ENCODE peak calls at places on chromosomes 5 and 9, in four cellular contexts. S is HepG2, M is sigmoid colon, G is suprapubic skin. K is an unnamed sample.
A peak's percentile ranks its signal among the peaks of the same experiment; 100 is the strongest.

GRCh38 chr5:179875741-179876667 is 17.4 kb upstream of the MRNIP start:
- DNase-seq in S (no peak), M (no peak), G (no peak), K (peak; percentile 66)

GRCh38 chr5:143879646-143880045 is 67.7 kb downstream of the HMHB1 start:
- DNase-seq in S (peak; percentile 5), M (no peak), G (no peak), K (no peak)

GRCh38 chr9:93188426-93189368 is 4.8 kb downstream of the WNK2 start:
- DNase-seq in S (no peak), M (no peak), G (no peak), K (no peak)

GRCh38 chr5:9121597-9121996 is 424.3 kb downstream of the SEMA5A start:
- DNase-seq in S (no peak), M (no peak), G (no peak), K (no peak)

GRCh38 chr5:123496892-123497291 is 15.1 kb upstream of the CSNK1G3 start:
- DNase-seq in S (no peak), M (no peak), G (no peak), K (no peak)

GRCh38 chr5:102910240-102911226 is 155.4 kb downstream of the PAM start:
- DNase-seq in S (no peak), M (no peak), G (no peak), K (no peak)

GRCh38 chr5:9361835-9362234 is 184.0 kb downstream of the SEMA5A start:
- DNase-seq in S (peak; percentile 54), M (no peak), G (no peak), K (no peak)

GRCh38 chr9:131039129-131039954 is 30.4 kb downstream of the LAMC3 start:
- DNase-seq in S (no peak), M (peak; percentile 56), G (no peak), K (no peak)

GRCh38 chr5:125700380-125700856 is 722.8 kb upstream of the GRAMD2B start:
- DNase-seq in S (peak; percentile 39), M (no peak), G (no peak), K (no peak)

GRCh38 chr9:2087500-2088313 is 72.6 kb downstream of the SMARCA2 start:
- DNase-seq in S (peak; percentile 25), M (no peak), G (no peak), K (no peak)

GRCh38 chr9:68708513-68708912 is 3.5 kb downstream of the PIP5K1B start:
- DNase-seq in S (no peak), M (no peak), G (no peak), K (no peak)

GRCh38 chr9:88018101-88018500 is 43.8 kb upstream of the CDK20 start:
- DNase-seq in S (no peak), M (no peak), G (no peak), K (no peak)

GRCh38 chr9:132328580-132328979 is 26.2 kb downstream of the SETX start:
- DNase-seq in S (no peak), M (no peak), G (no peak), K (no peak)

GRCh38 chr9:33748633-33749304 is 46.6 kb upstream of the PRSS3 start:
- DNase-seq in S (no peak), M (no peak), G (no peak), K (no peak)

GRCh38 chr5:36606437-36607113 is at the start of gene SLC1A3:
- DNase-seq in S (no peak), M (peak; percentile 74), G (peak; percentile 71), K (peak; percentile 78)

GRCh38 chr5:132389453-132390286 is 20.2 kb downstream of the SLC22A5 start:
- DNase-seq in S (no peak), M (peak; percentile 92), G (peak; percentile 89), K (peak; percentile 100)

GRCh38 chr5:170444181-170444580 is 55.0 kb upstream of the KCNMB1 start:
- DNase-seq in S (no peak), M (no peak), G (no peak), K (no peak)

GRCh38 chr9:113155911-113156559 is 5.2 kb downstream of the SLC31A2 start:
- DNase-seq in S (no peak), M (no peak), G (no peak), K (no peak)

GRCh38 chr9:93247892-93248291 is 64.0 kb downstream of the WNK2 start:
- DNase-seq in S (no peak), M (no peak), G (no peak), K (no peak)

GRCh38 chr9:136728548-136729123 is 14.1 kb downstream of the LCN10 start:
- DNase-seq in S (no peak), M (no peak), G (no peak), K (no peak)

GRCh38 chr9:10858817-10859216 is 246.0 kb upstream of the PTPRD start:
- DNase-seq in S (no peak), M (no peak), G (no peak), K (no peak)

DNA sequence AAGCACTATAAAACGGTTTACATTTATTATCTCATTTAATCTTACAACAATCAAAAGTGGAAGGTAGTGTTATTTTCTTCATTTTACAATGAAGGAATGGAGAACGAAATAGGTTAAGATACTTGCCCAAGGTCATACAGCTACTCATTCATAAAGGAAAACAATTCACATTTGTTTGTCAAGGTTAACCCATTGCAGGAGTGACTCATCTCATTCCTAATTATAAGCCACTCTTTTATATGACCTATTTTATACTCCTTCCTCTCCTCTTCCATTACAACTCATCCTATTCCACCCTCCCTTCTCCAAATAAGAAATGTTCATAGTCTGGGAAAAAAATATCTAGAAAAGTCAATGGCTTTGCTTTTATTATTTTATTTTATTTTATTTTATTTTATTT is 29.6 kb downstream of the CRHBP start:
- DNase-seq in S (no peak), M (no peak), G (no peak), K (no peak)
- H3K4me3 ChIP-seq in S (no peak overlapping the region), M (no peak overlapping the region), G (no peak overlapping the region), K (no peak overlapping the region)

DNA sequence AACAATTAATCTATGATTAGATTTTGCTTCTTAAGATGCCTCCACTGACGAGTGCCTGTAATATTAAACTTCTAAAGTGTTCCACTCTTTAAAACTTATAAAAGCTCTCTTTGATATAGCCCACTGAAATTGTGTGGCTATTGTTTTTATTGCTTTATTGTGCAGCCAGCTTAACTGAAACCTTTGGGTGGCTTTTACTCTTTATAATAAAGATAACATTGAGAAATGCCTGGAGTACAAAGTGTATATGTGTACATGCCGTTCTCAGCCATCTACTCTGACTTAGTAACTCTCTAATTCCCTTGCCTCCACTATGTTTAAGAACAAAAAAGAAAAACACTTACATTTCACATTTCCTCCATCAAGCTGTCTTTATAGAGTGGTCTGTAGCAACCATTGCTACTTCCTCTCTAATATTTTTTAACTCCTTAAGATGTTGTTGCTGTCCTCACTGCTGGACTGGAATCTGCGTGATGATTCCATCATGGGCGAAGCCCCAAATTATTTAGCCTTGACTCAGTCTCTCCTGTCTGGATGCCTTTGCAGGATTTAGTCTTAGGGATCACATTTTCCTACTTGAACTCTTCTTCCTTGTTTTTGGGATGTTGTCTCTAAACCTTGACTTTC is 9.1 kb downstream of the PIK3R1 start:
- DNase-seq in S (no peak), M (no peak), G (no peak), K (no peak)
- H3K4me1 ChIP-seq in S (peaks cover 35% of the 10 kb centered on the region), M (peaks cover 73% of the 10 kb centered on the region), G (peaks cover 61% of the 10 kb centered on the region), K (peaks cover 28% of the 10 kb centered on the region)

GRCh38 chr5:113447651-113448050 is 12.9 kb upstream of the TSSK1B start:
- DNase-seq in S (peak; percentile 23), M (no peak), G (no peak), K (no peak)
- H3K4me3 ChIP-seq in S (no peak overlapping the region), M (no peak overlapping the region), G (no peak overlapping the region), K (no peak overlapping the region)

GRCh38 chr9:26261503-26262330 is 583.5 kb upstream of the TUSC1 start:
- DNase-seq in S (no peak), M (no peak), G (no peak), K (no peak)
- H3K4me1 ChIP-seq in S (no peaks in the 10 kb centered on the region), M (no peaks in the 10 kb centered on the region), G (no peaks in the 10 kb centered on the region), K (peaks cover 40% of the 10 kb centered on the region)

GRCh38 chr5:177428574-177429217 is 2.2 kb downstream of the GRK6 start:
- DNase-seq in S (no peak), M (no peak), G (no peak), K (no peak)
- H3K4me3 ChIP-seq in S (no peak overlapping the region), M (no peak overlapping the region), G (peak overlapping the region; percentile 87), K (no peak overlapping the region)

GRCh38 chr5:177474094-177474493 is 660 bp upstream of the DBN1 start:
- DNase-seq in S (no peak), M (peak; percentile 72), G (no peak), K (no peak)
- H3K4me1 ChIP-seq in S (peaks cover 69% of the 10 kb centered on the region), M (peaks cover 90% of the 10 kb centered on the region), G (peaks cover 63% of the 10 kb centered on the region), K (peaks cover 21% of the 10 kb centered on the region)